ENCODE peak calls at places on chromosomes 1 and 21, in seven cellular contexts. One of them, this sample, is unnamed.

GRCh38 chr1:81142099-81142776 is 658.5 kb upstream of the ADGRL2 start:
- DNase-seq in tibial artery: no peak
- DNase-seq in ACHN: peak
- DNase-seq in kidney epithelial cell: peak
- DNase-seq in NCI-H345: no peak
- DNase-seq in T-cell: no peak
- DNase-seq in GM10248: no peak
- DNase-seq in this sample: no peak

GRCh38 chr1:233090706-233091494 is 140.5 kb downstream of the NTPCR start:
- DNase-seq in tibial artery: no peak
- DNase-seq in ACHN: no peak
- DNase-seq in kidney epithelial cell: no peak
- DNase-seq in NCI-H345: no peak
- DNase-seq in T-cell: no peak
- DNase-seq in GM10248: no peak
- DNase-seq in this sample: no peak

GRCh38 chr1:46021046-46021822 is 111.2 kb downstream of the PIK3R3 start:
- DNase-seq in tibial artery: no peak
- DNase-seq in ACHN: no peak
- DNase-seq in kidney epithelial cell: no peak
- DNase-seq in NCI-H345: peak
- DNase-seq in T-cell: no peak
- DNase-seq in GM10248: no peak
- DNase-seq in this sample: no peak

GRCh38 chr1:222096883-222097282 is 355.0 kb upstream of the DUSP10 start:
- DNase-seq in tibial artery: no peak
- DNase-seq in ACHN: no peak
- DNase-seq in kidney epithelial cell: no peak
- DNase-seq in NCI-H345: no peak
- DNase-seq in T-cell: no peak
- DNase-seq in GM10248: no peak
- DNase-seq in this sample: no peak

GRCh38 chr1:55128418-55128817 is 86.7 kb downstream of the USP24 start:
- DNase-seq in tibial artery: no peak
- DNase-seq in ACHN: peak
- DNase-seq in kidney epithelial cell: no peak
- DNase-seq in NCI-H345: no peak
- DNase-seq in T-cell: no peak
- DNase-seq in GM10248: no peak
- DNase-seq in this sample: no peak

GRCh38 chr1:204990721-204991341 is 52.2 kb upstream of the CNTN2 start:
- DNase-seq in tibial artery: no peak
- DNase-seq in ACHN: no peak
- DNase-seq in kidney epithelial cell: no peak
- DNase-seq in NCI-H345: no peak
- DNase-seq in T-cell: no peak
- DNase-seq in GM10248: no peak
- DNase-seq in this sample: no peak

GRCh38 chr1:119947468-119947867 is 51.2 kb upstream of the ADAM30 start:
- DNase-seq in tibial artery: no peak
- DNase-seq in ACHN: no peak
- DNase-seq in kidney epithelial cell: peak
- DNase-seq in NCI-H345: no peak
- DNase-seq in T-cell: no peak
- DNase-seq in GM10248: no peak
- DNase-seq in this sample: no peak

GRCh38 chr1:225479996-225480720 is 52.3 kb upstream of the LBR start:
- DNase-seq in tibial artery: no peak
- DNase-seq in ACHN: no peak
- DNase-seq in kidney epithelial cell: no peak
- DNase-seq in NCI-H345: no peak
- DNase-seq in T-cell: no peak
- DNase-seq in GM10248: peak
- DNase-seq in this sample: no peak

GRCh38 chr1:175834597-175834996 is 91.2 kb upstream of the TNR start:
- DNase-seq in tibial artery: no peak
- DNase-seq in ACHN: no peak
- DNase-seq in kidney epithelial cell: no peak
- DNase-seq in NCI-H345: no peak
- DNase-seq in T-cell: no peak
- DNase-seq in GM10248: no peak
- DNase-seq in this sample: no peak

GRCh38 chr1:182235952-182236650 is 155.5 kb downstream of the GLUL start:
- DNase-seq in tibial artery: no peak
- DNase-seq in ACHN: no peak
- DNase-seq in kidney epithelial cell: peak
- DNase-seq in NCI-H345: peak
- DNase-seq in T-cell: no peak
- DNase-seq in GM10248: no peak
- DNase-seq in this sample: no peak

GRCh38 chr1:186202174-186202843 is 172.7 kb downstream of the TPR start:
- DNase-seq in tibial artery: peak
- DNase-seq in ACHN: no peak
- DNase-seq in kidney epithelial cell: no peak
- DNase-seq in NCI-H345: no peak
- DNase-seq in T-cell: no peak
- DNase-seq in GM10248: no peak
- DNase-seq in this sample: peak

GRCh38 chr1:171251741-171252300 is 3.5 kb downstream of the FMO1 start:
- DNase-seq in tibial artery: no peak
- DNase-seq in ACHN: peak
- DNase-seq in kidney epithelial cell: no peak
- DNase-seq in NCI-H345: peak
- DNase-seq in T-cell: no peak
- DNase-seq in GM10248: no peak
- DNase-seq in this sample: no peak

GRCh38 chr21:43369124-43369523 is 57.8 kb downstream of the SIK1 start:
- DNase-seq in tibial artery: no peak
- DNase-seq in ACHN: no peak
- DNase-seq in kidney epithelial cell: no peak
- DNase-seq in NCI-H345: no peak
- DNase-seq in T-cell: no peak
- DNase-seq in GM10248: peak
- DNase-seq in this sample: no peak

GRCh38 chr1:186976700-186977099 is 148.0 kb downstream of the PLA2G4A start:
- DNase-seq in tibial artery: no peak
- DNase-seq in ACHN: no peak
- DNase-seq in kidney epithelial cell: no peak
- DNase-seq in NCI-H345: no peak
- DNase-seq in T-cell: no peak
- DNase-seq in GM10248: no peak
- DNase-seq in this sample: no peak

GRCh38 chr1:167720965-167721616 is 691 bp upstream of the MPZL1 start:
- DNase-seq in tibial artery: no peak
- DNase-seq in ACHN: peak
- DNase-seq in kidney epithelial cell: no peak
- DNase-seq in NCI-H345: peak
- DNase-seq in T-cell: no peak
- DNase-seq in GM10248: peak
- DNase-seq in this sample: no peak

GRCh38 chr1:112527266-112528010 is 18.7 kb downstream of the WNT2B start:
- DNase-seq in tibial artery: no peak
- DNase-seq in ACHN: peak
- DNase-seq in kidney epithelial cell: peak
- DNase-seq in NCI-H345: no peak
- DNase-seq in T-cell: no peak
- DNase-seq in GM10248: no peak
- DNase-seq in this sample: no peak

GRCh38 chr1:19448491-19449439 is 36.6 kb downstream of the CAPZB start:
- DNase-seq in tibial artery: peak
- DNase-seq in ACHN: peak
- DNase-seq in kidney epithelial cell: peak
- DNase-seq in NCI-H345: no peak
- DNase-seq in T-cell: no peak
- DNase-seq in GM10248: no peak
- DNase-seq in this sample: no peak

GRCh38 chr21:42781150-42781980 is 98.0 kb downstream of the WDR4 start:
- DNase-seq in tibial artery: no peak
- DNase-seq in ACHN: peak
- DNase-seq in kidney epithelial cell: no peak
- DNase-seq in NCI-H345: peak
- DNase-seq in T-cell: no peak
- DNase-seq in GM10248: no peak
- DNase-seq in this sample: no peak

GRCh38 chr1:151837841-151838490 is 1.7 kb downstream of the C2CD4D start:
- DNase-seq in tibial artery: no peak
- DNase-seq in ACHN: no peak
- DNase-seq in kidney epithelial cell: no peak
- DNase-seq in NCI-H345: no peak
- DNase-seq in T-cell: no peak
- DNase-seq in GM10248: peak
- DNase-seq in this sample: no peak

This sample was measured in ureter.